ENCODE peak calls at places on chromosomes 6 and 20, in six cellular contexts. V is NCI-H1105 treated with DMSO at 0.1 percent for 48 hours, Y is mucosa of descending colon, Q is IMR-90, Z is HFFc6, I is fibroblast of pulmonary artery. A is an unnamed sample.
A peak's percentile ranks its signal among the peaks of the same experiment; 100 is the strongest.

GRCh38 chr6:37838209-37838921 is 18.8 kb downstream of the ZFAND3 start:
- DNase-seq in I (peak; percentile 58), Q (peak; percentile 56), Y (no peak), Z (no peak), V (no peak), A (peak; percentile 49)

GRCh38 chr6:123803862-123804681 is at the start of gene NKAIN2:
- DNase-seq in Y (peak; percentile 19), I (no peak), Q (no peak), V (peak; percentile 96), Z (no peak), A (no peak)

GRCh38 chr6:160138839-160139419 is 17.3 kb downstream of the SLC22A1 start:
- DNase-seq in Y (no peak), I (no peak), V (no peak), Z (no peak), Q (no peak), A (no peak)

GRCh38 chr6:3850451-3851203 is 1.5 kb downstream of the FAM50B start:
- DNase-seq in Y (peak; percentile 29), V (no peak), Q (no peak), I (no peak), Z (no peak), A (no peak)

GRCh38 chr20:30167540-30167939 is 1089.9 kb upstream of the DEFB115 start:
- DNase-seq in I (no peak), V (no peak), Y (no peak), Z (no peak), Q (no peak), A (no peak)

GRCh38 chr6:79506251-79506650 is 31.0 kb downstream of the LCA5 start:
- DNase-seq in Y (no peak), Q (peak; percentile 46), I (no peak), V (no peak), Z (no peak), A (no peak)

GRCh38 chr6:127464161-127464880 is 5.1 kb upstream of the KIAA0408 start:
- DNase-seq in V (no peak), Y (no peak), Z (peak; percentile 76), Q (peak; percentile 85), I (peak; percentile 76), A (peak; percentile 76)

GRCh38 chr20:43265449-43265848 is 75.7 kb upstream of the PTPRT start:
- DNase-seq in V (no peak), Q (no peak), I (no peak), Y (no peak), Z (no peak), A (no peak)

GRCh38 chr6:141635621-141636020 is 497.1 kb upstream of the GJE1 start:
- DNase-seq in Y (no peak), Z (no peak), I (no peak), Q (no peak), V (no peak), A (no peak)

GRCh38 chr6:44960898-44961297 is 367.2 kb upstream of the RUNX2 start:
- DNase-seq in Z (peak; percentile 16), Y (no peak), I (peak; percentile 22), V (no peak), Q (peak; percentile 49), A (peak; percentile 15)

GRCh38 chr6:150876598-150876997 is 11.1 kb downstream of the MTHFD1L start:
- DNase-seq in V (peak; percentile 72), Z (no peak), I (peak; percentile 44), Y (no peak), Q (peak; percentile 37), A (no peak)

GRCh38 chr6:148109732-148110131 is 232.9 kb upstream of the SASH1 start:
- DNase-seq in Y (no peak), I (peak; percentile 3), V (peak; percentile 91), Q (no peak), Z (no peak), A (no peak)

GRCh38 chr6:75204959-75205775 is 686 bp downstream of the COL12A1 start:
- DNase-seq in I (peak; percentile 79), Y (no peak), V (no peak), Z (peak; percentile 70), Q (peak; percentile 82), A (peak; percentile 79)

GRCh38 chr6:152399409-152399808 is 237.8 kb downstream of the SYNE1 start:
- DNase-seq in Z (no peak), I (no peak), Y (no peak), V (no peak), Q (peak; percentile 25), A (no peak)

GRCh38 chr6:1917628-1918371 is 308.1 kb downstream of the FOXC1 start:
- DNase-seq in I (peak; percentile 78), Q (peak; percentile 91), Y (no peak), V (no peak), Z (peak; percentile 87), A (peak; percentile 53)

GRCh38 chr6:105209950-105210706 is 30.3 kb upstream of the POPDC3 start:
- DNase-seq in Y (no peak), V (no peak), I (peak; percentile 85), Z (peak; percentile 74), Q (peak; percentile 85), A (peak; percentile 66)

GRCh38 chr6:21754891-21755290 is 161.3 kb downstream of the SOX4 start:
- DNase-seq in Q (peak; percentile 71), V (no peak), Z (peak; percentile 35), I (peak; percentile 76), Y (no peak), A (peak; percentile 89)

GRCh38 chr20:57390604-57391438 is at the start of gene RBM38:
- DNase-seq in Q (peak; percentile 49), Y (peak; percentile 86), Z (no peak), V (peak; percentile 40), I (peak; percentile 59), A (peak; percentile 72)

GRCh38 chr6:70956451-70957283 is at the start of gene B3GAT2:
- DNase-seq in Y (peak; percentile 19), Z (no peak), Q (peak; percentile 3), V (peak; percentile 48), I (peak; percentile 23), A (peak; percentile 43)

GRCh38 chr20:5652626-5653573 is 97.3 kb upstream of the SHLD1 start:
- DNase-seq in Q (peak; percentile 98), Y (no peak), V (no peak), Z (peak; percentile 53), I (peak; percentile 56), A (peak; percentile 62)

GRCh38 chr20:52056203-52057062 is 135.1 kb downstream of the ZFP64 start:
- DNase-seq in Q (peak; percentile 95), V (no peak), Z (peak; percentile 93), I (peak; percentile 86), Y (no peak), A (peak; percentile 58)

GRCh38 chr6:44416103-44416502 is 28.6 kb downstream of the CDC5L start:
- DNase-seq in Q (peak; percentile 58), Z (peak; percentile 35), Y (no peak), V (no peak), I (peak; percentile 36), A (peak; percentile 52)

GRCh38 chr6:2037230-2037926 is 208.0 kb downstream of the GMDS start:
- DNase-seq in Y (no peak), Z (peak; percentile 4), I (peak; percentile 32), V (peak; percentile 10), Q (peak; percentile 28), A (peak; percentile 31)

GRCh38 chr6:46000905-46001304 is 14.8 kb downstream of the CLIC5 start:
- DNase-seq in Q (no peak), Y (no peak), V (no peak), I (no peak), Z (no peak), A (no peak)

GRCh38 chr6:44203955-44204354 is 12.8 kb upstream of the MYMX start:
- DNase-seq in Z (no peak), V (no peak), Q (no peak), Y (no peak), I (no peak), A (no peak)

GRCh38 chr6:135163440-135163738 is 17.7 kb upstream of the MYB start:
- DNase-seq in Y (no peak), Z (no peak), Q (no peak), V (no peak), I (no peak), A (no peak)

GRCh38 chr6:57303931-57304681 is 13.3 kb upstream of the PRIM2 start:
- DNase-seq in Q (no peak), Y (no peak), V (no peak), I (peak; percentile 46), Z (no peak), A (peak; percentile 48)

GRCh38 chr20:11001767-11002540 is 328.2 kb upstream of the JAG1 start:
- DNase-seq in I (peak; percentile 91), Z (peak; percentile 29), V (no peak), Q (peak; percentile 56), Y (no peak), A (peak; percentile 72)

GRCh38 chr20:42483694-42484303 is 705.9 kb downstream of the PTPRT start:
- DNase-seq in Q (no peak), I (no peak), V (no peak), Y (peak; percentile 24), Z (no peak), A (no peak)

GRCh38 chr6:112833546-112834215 is 486.6 kb downstream of the RFPL4B start:
- DNase-seq in Y (no peak), Q (peak; percentile 44), I (peak; percentile 15), Z (no peak), V (peak; percentile 43), A (peak; percentile 56)

GRCh38 chr6:110990835-110991576 is 9.2 kb downstream of the RPF2 start:
- DNase-seq in V (no peak), Z (no peak), Q (no peak), Y (no peak), I (no peak), A (no peak)

GRCh38 chr6:128303870-128304269 is 216.5 kb downstream of the PTPRK start:
- DNase-seq in I (peak; percentile 14), Y (no peak), Z (no peak), Q (no peak), V (no peak), A (peak; percentile 40)

GRCh38 chr6:105991561-105992314 is 94.4 kb upstream of the PRDM1 start:
- DNase-seq in I (no peak), V (peak; percentile 63), Y (peak; percentile 66), Z (no peak), Q (no peak), A (no peak)

GRCh38 chr6:160398674-160399271 is 50.6 kb downstream of the SLC22A3 start:
- DNase-seq in I (peak; percentile 66), Y (no peak), V (no peak), Q (no peak), Z (no peak), A (peak; percentile 49)

A was measured in cardiac fibroblast.